ENCODE peak calls at places on chromosomes 16 and 17, in five cellular contexts. One of them, this sample, is unnamed.
A peak's percentile ranks its signal among the peaks of the same experiment; 100 is the strongest.

GRCh38 chr17:57524790-57525543 is 220.1 kb downstream of the CCDC182 start:
- DNase-seq in thoracic aorta: no peak
- DNase-seq in cardiac fibroblast: no peak
- DNase-seq in A549: no peak
- DNase-seq in mammary epithelial cell: no peak
- DNase-seq in this sample: no peak

GRCh38 chr16:52191533-52192134 is 355.3 kb downstream of the TOX3 start:
- DNase-seq in mammary epithelial cell: peak; percentile 41
- DNase-seq in cardiac fibroblast: peak; percentile 76
- DNase-seq in A549: peak; percentile 70
- DNase-seq in thoracic aorta: no peak
- DNase-seq in this sample: peak; percentile 26

GRCh38 chr16:50446861-50447260 is 78.1 kb upstream of the BRD7 start:
- DNase-seq in thoracic aorta: no peak
- DNase-seq in cardiac fibroblast: no peak
- DNase-seq in mammary epithelial cell: no peak
- DNase-seq in A549: no peak
- DNase-seq in this sample: peak; percentile 16

GRCh38 chr17:34771891-34772290 is 189.4 kb downstream of the CCT6B start:
- DNase-seq in mammary epithelial cell: no peak
- DNase-seq in thoracic aorta: no peak
- DNase-seq in A549: no peak
- DNase-seq in cardiac fibroblast: no peak
- DNase-seq in this sample: no peak

GRCh38 chr17:4509923-4510614 is 11.4 kb downstream of the SPNS2 start:
- DNase-seq in cardiac fibroblast: no peak
- DNase-seq in A549: no peak
- DNase-seq in mammary epithelial cell: no peak
- DNase-seq in thoracic aorta: peak; percentile 43
- DNase-seq in this sample: no peak

GRCh38 chr17:3710951-3711383 is 12.7 kb upstream of the HASPIN start:
- DNase-seq in thoracic aorta: no peak
- DNase-seq in A549: no peak
- DNase-seq in cardiac fibroblast: peak; percentile 82
- DNase-seq in mammary epithelial cell: peak; percentile 52
- DNase-seq in this sample: peak; percentile 86

GRCh38 chr16:1705688-1706385 is at the start of gene MAPK8IP3:
- DNase-seq in thoracic aorta: peak; percentile 35
- DNase-seq in mammary epithelial cell: peak; percentile 90
- DNase-seq in cardiac fibroblast: peak; percentile 87
- DNase-seq in A549: peak; percentile 91
- DNase-seq in this sample: peak; percentile 99

GRCh38 chr17:54968954-54969400 is 412 bp downstream of the STXBP4 start:
- DNase-seq in thoracic aorta: no peak
- DNase-seq in A549: no peak
- DNase-seq in mammary epithelial cell: no peak
- DNase-seq in cardiac fibroblast: peak; percentile 55
- DNase-seq in this sample: peak; percentile 32

GRCh38 chr17:65407017-65407416 is 154.4 kb downstream of the AXIN2 start:
- DNase-seq in thoracic aorta: no peak
- DNase-seq in cardiac fibroblast: peak; percentile 49
- DNase-seq in A549: no peak
- DNase-seq in mammary epithelial cell: no peak
- DNase-seq in this sample: no peak

GRCh38 chr16:71357681-71358080 is 842 bp upstream of the CALB2 start:
- DNase-seq in cardiac fibroblast: no peak
- DNase-seq in A549: peak; percentile 22
- DNase-seq in mammary epithelial cell: no peak
- DNase-seq in thoracic aorta: no peak
- DNase-seq in this sample: no peak

GRCh38 chr16:4316103-4316731 is 350 bp downstream of the GLIS2 start:
- DNase-seq in A549: no peak
- DNase-seq in cardiac fibroblast: peak; percentile 31
- DNase-seq in thoracic aorta: no peak
- DNase-seq in mammary epithelial cell: peak; percentile 28
- DNase-seq in this sample: no peak

GRCh38 chr17:14245629-14246028 is 9.0 kb upstream of the CDRT15 start:
- DNase-seq in A549: no peak
- DNase-seq in thoracic aorta: no peak
- DNase-seq in cardiac fibroblast: no peak
- DNase-seq in mammary epithelial cell: no peak
- DNase-seq in this sample: no peak

GRCh38 chr16:89291776-89292175 is 74.3 kb downstream of the ZNF778 start:
- DNase-seq in cardiac fibroblast: no peak
- DNase-seq in mammary epithelial cell: no peak
- DNase-seq in A549: no peak
- DNase-seq in thoracic aorta: no peak
- DNase-seq in this sample: no peak

GRCh38 chr16:72797606-72798005 is 250.3 kb downstream of the ZFHX3 start:
- DNase-seq in A549: no peak
- DNase-seq in cardiac fibroblast: no peak
- DNase-seq in mammary epithelial cell: no peak
- DNase-seq in thoracic aorta: no peak
- DNase-seq in this sample: no peak

GRCh38 chr17:45339646-45340605 is 23.1 kb upstream of the MAP3K14 start:
- DNase-seq in A549: no peak
- DNase-seq in mammary epithelial cell: no peak
- DNase-seq in thoracic aorta: no peak
- DNase-seq in cardiac fibroblast: no peak
- DNase-seq in this sample: no peak

GRCh38 chr17:66165537-66166123 is 26.3 kb downstream of the CEP112 start:
- DNase-seq in cardiac fibroblast: peak; percentile 80
- DNase-seq in thoracic aorta: no peak
- DNase-seq in mammary epithelial cell: peak; percentile 33
- DNase-seq in A549: peak; percentile 72
- DNase-seq in this sample: peak; percentile 63

GRCh38 chr16:53982631-53983042 is 278.7 kb downstream of the FTO start:
- DNase-seq in A549: no peak
- DNase-seq in cardiac fibroblast: peak; percentile 43
- DNase-seq in thoracic aorta: no peak
- DNase-seq in mammary epithelial cell: no peak
- DNase-seq in this sample: no peak

GRCh38 chr17:50640701-50641338 is 6.1 kb downstream of the ABCC3 start:
- DNase-seq in thoracic aorta: no peak
- DNase-seq in cardiac fibroblast: peak; percentile 42
- DNase-seq in A549: peak; percentile 79
- DNase-seq in mammary epithelial cell: no peak
- DNase-seq in this sample: no peak

GRCh38 chr16:87333101-87333500 is 15.9 kb upstream of the C16orf95 start:
- DNase-seq in thoracic aorta: no peak
- DNase-seq in mammary epithelial cell: no peak
- DNase-seq in A549: no peak
- DNase-seq in cardiac fibroblast: no peak
- DNase-seq in this sample: no peak

GRCh38 chr16:11052080-11052808 is 107.9 kb downstream of the CLEC16A start:
- DNase-seq in thoracic aorta: no peak
- DNase-seq in cardiac fibroblast: no peak
- DNase-seq in mammary epithelial cell: no peak
- DNase-seq in A549: no peak
- DNase-seq in this sample: peak; percentile 75

GRCh38 chr17:21033350-21033749 is 9.5 kb downstream of the USP22 start:
- DNase-seq in cardiac fibroblast: peak; percentile 66
- DNase-seq in A549: no peak
- DNase-seq in mammary epithelial cell: no peak
- DNase-seq in thoracic aorta: no peak
- DNase-seq in this sample: no peak

GRCh38 chr17:39688945-39689344 is 1.1 kb upstream of the PGAP3 start:
- DNase-seq in mammary epithelial cell: no peak
- DNase-seq in thoracic aorta: no peak
- DNase-seq in cardiac fibroblast: no peak
- DNase-seq in A549: no peak
- DNase-seq in this sample: no peak

GRCh38 chr16:68229431-68230175 is 6.3 kb downstream of the ESRP2 start:
- DNase-seq in cardiac fibroblast: peak; percentile 73
- DNase-seq in A549: peak; percentile 55
- DNase-seq in mammary epithelial cell: peak; percentile 23
- DNase-seq in thoracic aorta: no peak
- DNase-seq in this sample: peak; percentile 63

GRCh38 chr16:68227850-68228553 is 7.9 kb downstream of the ESRP2 start:
- DNase-seq in thoracic aorta: no peak
- DNase-seq in A549: no peak
- DNase-seq in mammary epithelial cell: no peak
- DNase-seq in cardiac fibroblast: no peak
- DNase-seq in this sample: no peak

GRCh38 chr16:68228652-68229051 is 7.3 kb downstream of the ESRP2 start:
- DNase-seq in cardiac fibroblast: no peak
- DNase-seq in mammary epithelial cell: no peak
- DNase-seq in A549: no peak
- DNase-seq in thoracic aorta: no peak
- DNase-seq in this sample: no peak

GRCh38 chr16:68230176-68230571 is 5.8 kb downstream of the ESRP2 start:
- DNase-seq in A549: no peak
- DNase-seq in thoracic aorta: no peak
- DNase-seq in mammary epithelial cell: no peak
- DNase-seq in cardiac fibroblast: no peak
- DNase-seq in this sample: no peak

GRCh38 chr16:68227183-68227793 is 8.6 kb downstream of the ESRP2 start:
- DNase-seq in mammary epithelial cell: no peak
- DNase-seq in cardiac fibroblast: no peak
- DNase-seq in thoracic aorta: no peak
- DNase-seq in A549: no peak
- DNase-seq in this sample: no peak
- TF ChIP-seq CTCF in mammary epithelial cell: no peak
- TF ChIP-seq CTCF in cardiac fibroblast: no peak
- TF ChIP-seq CTCF in thoracic aorta: no peak
- TF ChIP-seq CTCF in A549: no peak
- TF ChIP-seq CTCF in this sample: no peak

GRCh38 chr17:79124513-79125209 is 50.0 kb downstream of the ENGASE start:
- DNase-seq in cardiac fibroblast: no peak
- DNase-seq in mammary epithelial cell: no peak
- DNase-seq in thoracic aorta: no peak
- DNase-seq in A549: no peak
- DNase-seq in this sample: no peak

GRCh38 chr17:79125503-79125902 is 50.9 kb downstream of the ENGASE start:
- DNase-seq in A549: no peak
- DNase-seq in cardiac fibroblast: no peak
- DNase-seq in thoracic aorta: no peak
- DNase-seq in mammary epithelial cell: no peak
- DNase-seq in this sample: no peak

GRCh38 chr17:79123988-79124387 is 49.4 kb downstream of the ENGASE start:
- DNase-seq in mammary epithelial cell: no peak
- DNase-seq in cardiac fibroblast: no peak
- DNase-seq in thoracic aorta: no peak
- DNase-seq in A549: no peak
- DNase-seq in this sample: no peak

GRCh38 chr17:79127534-79128135 is 53.0 kb downstream of the ENGASE start:
- DNase-seq in cardiac fibroblast: no peak
- DNase-seq in A549: no peak
- DNase-seq in mammary epithelial cell: no peak
- DNase-seq in thoracic aorta: no peak
- DNase-seq in this sample: no peak

GRCh38 chr17:79126139-79126538 is 51.5 kb downstream of the ENGASE start:
- DNase-seq in A549: no peak
- DNase-seq in thoracic aorta: no peak
- DNase-seq in mammary epithelial cell: no peak
- DNase-seq in cardiac fibroblast: no peak
- DNase-seq in this sample: no peak
- TF ChIP-seq CTCF in A549: peak; percentile 28
- TF ChIP-seq CTCF in thoracic aorta: no peak
- TF ChIP-seq CTCF in mammary epithelial cell: no peak
- TF ChIP-seq CTCF in cardiac fibroblast: peak; percentile 11
- TF ChIP-seq CTCF in this sample: no peak

GRCh38 chr17:78172284-78173024 is 4.1 kb downstream of the SYNGR2 start:
- DNase-seq in cardiac fibroblast: no peak
- DNase-seq in thoracic aorta: no peak
- DNase-seq in mammary epithelial cell: no peak
- DNase-seq in A549: peak; percentile 46
- DNase-seq in this sample: no peak

GRCh38 chr17:78173025-78173715 is 4.8 kb downstream of the SYNGR2 start:
- DNase-seq in mammary epithelial cell: no peak
- DNase-seq in thoracic aorta: no peak
- DNase-seq in A549: no peak
- DNase-seq in cardiac fibroblast: no peak
- DNase-seq in this sample: peak; percentile 78

GRCh38 chr17:78175643-78175981 is 7.2 kb downstream of the SYNGR2 start:
- DNase-seq in cardiac fibroblast: no peak
- DNase-seq in thoracic aorta: no peak
- DNase-seq in A549: no peak
- DNase-seq in mammary epithelial cell: no peak
- DNase-seq in this sample: no peak

GRCh38 chr17:78174870-78175642 is 6.7 kb downstream of the SYNGR2 start:
- DNase-seq in thoracic aorta: no peak
- DNase-seq in cardiac fibroblast: no peak
- DNase-seq in mammary epithelial cell: no peak
- DNase-seq in A549: no peak
- DNase-seq in this sample: no peak

GRCh38 chr17:78174332-78174869 is 6.0 kb downstream of the SYNGR2 start:
- DNase-seq in thoracic aorta: peak; percentile 66
- DNase-seq in mammary epithelial cell: peak; percentile 27
- DNase-seq in cardiac fibroblast: no peak
- DNase-seq in A549: peak; percentile 56
- DNase-seq in this sample: peak; percentile 45
- TF ChIP-seq CTCF in thoracic aorta: peak; percentile 64
- TF ChIP-seq CTCF in mammary epithelial cell: peak; percentile 20
- TF ChIP-seq CTCF in cardiac fibroblast: no peak
- TF ChIP-seq CTCF in A549: no peak
- TF ChIP-seq CTCF in this sample: peak; percentile 35

GRCh38 chr16:56643080-56643778 is 4.8 kb downstream of the MT1A start:
- DNase-seq in thoracic aorta: peak; percentile 60
- DNase-seq in mammary epithelial cell: peak; percentile 56
- DNase-seq in cardiac fibroblast: peak; percentile 63
- DNase-seq in A549: peak; percentile 85
- DNase-seq in this sample: peak; percentile 54
- TF ChIP-seq CTCF in thoracic aorta: peak; percentile 37
- TF ChIP-seq CTCF in mammary epithelial cell: no peak
- TF ChIP-seq CTCF in cardiac fibroblast: peak; percentile 39
- TF ChIP-seq CTCF in A549: peak; percentile 51
- TF ChIP-seq CTCF in this sample: no peak

DNA sequence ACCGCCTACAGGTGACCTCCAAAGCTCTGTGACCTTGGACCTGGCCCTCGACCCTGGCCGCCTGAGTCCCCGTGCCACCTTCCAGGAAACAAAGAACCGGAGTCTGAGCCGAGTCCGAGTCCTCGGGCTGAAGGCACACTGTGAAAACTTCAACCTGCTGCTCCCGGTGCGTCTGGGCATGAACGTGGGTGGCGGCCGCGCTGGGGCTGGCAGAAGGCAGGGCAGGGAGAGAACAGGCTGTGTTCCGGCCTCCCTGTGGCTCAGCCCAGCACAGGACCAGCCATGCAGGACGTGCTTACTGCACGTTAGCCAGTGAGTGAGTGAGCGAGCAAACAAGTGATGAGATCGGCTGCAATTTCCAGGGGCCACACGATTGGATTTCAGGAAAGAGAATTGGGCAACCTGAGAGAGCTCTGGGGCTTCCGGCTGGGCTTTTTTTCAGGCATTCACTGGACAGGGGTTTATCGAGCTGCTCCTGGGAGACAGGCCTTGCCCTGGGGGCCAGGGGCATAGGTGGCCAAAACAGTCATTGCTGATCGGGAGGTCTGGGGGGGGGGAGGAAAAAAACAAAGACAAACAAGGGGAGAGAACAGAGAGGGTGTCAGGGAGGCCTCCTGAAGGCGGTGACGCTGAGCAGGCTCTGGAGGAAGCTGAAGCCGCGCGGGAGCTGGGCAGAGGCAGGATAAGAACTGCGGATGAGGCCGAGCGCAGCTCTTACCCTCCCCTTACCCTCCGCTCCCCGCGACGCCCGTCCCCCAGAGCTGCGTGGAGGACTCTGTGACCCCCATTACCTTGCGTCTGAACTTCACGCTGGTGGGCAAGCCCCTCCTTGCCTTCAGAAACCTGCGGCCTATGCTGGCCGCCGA is 16.9 kb downstream of the ITGAX start:
- DNase-seq in A549: no peak
- DNase-seq in cardiac fibroblast: no peak
- DNase-seq in mammary epithelial cell: no peak
- DNase-seq in thoracic aorta: no peak
- DNase-seq in this sample: no peak
- TF ChIP-seq CTCF in A549: no peak
- TF ChIP-seq CTCF in cardiac fibroblast: no peak
- TF ChIP-seq CTCF in mammary epithelial cell: no peak
- TF ChIP-seq CTCF in thoracic aorta: no peak
- TF ChIP-seq CTCF in this sample: no peak

This sample was measured in GM13976.